ENCODE peak calls at places on chromosomes 3 and 15, in ten cellular contexts. S is activated CD8-positive, alpha-beta memory T cell treated with anti-CD3 and anti-CD28 coated beads, Interleukin-2, amount 10 ng/mL, durations not matched to agents 7 days and 5 days; C is body of pancreas; Y is right cardiac atrium; H is nephron progenitor cell; X is retina; Z is Kasumi-1; K is Panc1; E is T-helper 1 cell; R is pons. O is an unnamed sample.

GRCh38 chr15:78046796-78047341 is 30.6 kb downstream of the TBC1D2B start:
- DNase-seq in S (peak; percentile 75), C (no peak), Y (no peak), H (no peak), X (no peak), Z (peak; percentile 40), K (no peak), E (no peak), R (no peak), O (no peak)

GRCh38 chr3:4581905-4582611 is 88.9 kb downstream of the ITPR1 start:
- DNase-seq in S (no peak), C (no peak), Y (no peak), H (no peak), X (no peak), Z (no peak), K (no peak), E (no peak), R (no peak), O (no peak)

GRCh38 chr3:86923071-86923476 is 67.9 kb downstream of the VGLL3 start:
- DNase-seq in S (no peak), C (no peak), Y (no peak), H (no peak), X (no peak), Z (no peak), K (no peak), E (no peak), R (no peak), O (no peak)

GRCh38 chr3:115071611-115072010 is 75.5 kb downstream of the ZBTB20 start:
- DNase-seq in S (no peak), C (no peak), Y (no peak), H (no peak), X (peak; percentile 62), Z (no peak), K (no peak), E (no peak), R (peak; percentile 93), O (peak; percentile 4)

GRCh38 chr15:73866481-73866880 is 6.9 kb upstream of the TBC1D21 start:
- DNase-seq in S (no peak), C (no peak), Y (peak; percentile 62), H (no peak), X (no peak), Z (no peak), K (no peak), E (no peak), R (no peak), O (no peak)

GRCh38 chr15:32908135-32908801 is 190.5 kb downstream of the GREM1 start:
- DNase-seq in S (no peak), C (no peak), Y (no peak), H (peak; percentile 6), X (no peak), Z (no peak), K (no peak), E (no peak), R (peak; percentile 75), O (no peak)

GRCh38 chr3:73680696-73681095 is 56.0 kb upstream of the PDZRN3 start:
- DNase-seq in S (no peak), C (no peak), Y (no peak), H (no peak), X (peak; percentile 20), Z (no peak), K (no peak), E (no peak), R (no peak), O (no peak)

GRCh38 chr3:114144909-114145688 is 33.8 kb downstream of the DRD3 start:
- DNase-seq in S (peak; percentile 68), C (peak; percentile 67), Y (no peak), H (no peak), X (no peak), Z (no peak), K (no peak), E (no peak), R (peak; percentile 8), O (no peak)

GRCh38 chr15:40380636-40381035 is 1.9 kb upstream of the KNSTRN start:
- DNase-seq in S (no peak), C (no peak), Y (no peak), H (no peak), X (no peak), Z (no peak), K (no peak), E (no peak), R (no peak), O (no peak)

GRCh38 chr3:107198522-107199271 is 178.5 kb upstream of the CCDC54 start:
- DNase-seq in S (no peak), C (no peak), Y (peak; percentile 81), H (no peak), X (peak; percentile 35), Z (no peak), K (no peak), E (no peak), R (peak; percentile 77), O (no peak)

GRCh38 chr3:55490194-55490913 is 3.2 kb upstream of the WNT5A start:
- DNase-seq in S (no peak), C (no peak), Y (no peak), H (no peak), X (no peak), Z (no peak), K (no peak), E (no peak), R (no peak), O (no peak)

GRCh38 chr15:71096676-71097075 is 18.6 kb upstream of the THSD4 start:
- DNase-seq in S (no peak), C (no peak), Y (no peak), H (no peak), X (no peak), Z (no peak), K (no peak), E (no peak), R (no peak), O (no peak)

GRCh38 chr15:68151277-68151676 is 53.9 kb downstream of the CALML4 start:
- DNase-seq in S (no peak), C (no peak), Y (no peak), H (no peak), X (no peak), Z (no peak), K (no peak), E (no peak), R (no peak), O (no peak)

GRCh38 chr3:136925425-136926190 is 32.2 kb upstream of the IL20RB start:
- DNase-seq in S (no peak), C (no peak), Y (no peak), H (no peak), X (no peak), Z (no peak), K (no peak), E (no peak), R (no peak), O (no peak)

GRCh38 chr3:196868297-196868661 is 559 bp downstream of the SENP5 start:
- DNase-seq in S (peak; percentile 52), C (peak; percentile 14), Y (no peak), H (peak; percentile 56), X (no peak), Z (peak; percentile 33), K (no peak), E (no peak), R (no peak), O (peak; percentile 32)

GRCh38 chr3:145118303-145118702 is 1042.7 kb downstream of the PLOD2 start:
- DNase-seq in S (no peak), C (no peak), Y (no peak), H (no peak), X (no peak), Z (no peak), K (no peak), E (no peak), R (no peak), O (no peak)

GRCh38 chr15:36335659-36336058 is 243.8 kb upstream of the CDIN1 start:
- DNase-seq in S (no peak), C (no peak), Y (no peak), H (no peak), X (no peak), Z (no peak), K (no peak), E (no peak), R (no peak), O (no peak)

GRCh38 chr3:114519415-114519814 is 225.6 kb downstream of the TIGIT start:
- DNase-seq in S (no peak), C (peak; percentile 21), Y (peak; percentile 31), H (no peak), X (peak; percentile 21), Z (no peak), K (no peak), E (no peak), R (peak; percentile 27), O (peak; percentile 55)

GRCh38 chr15:56765252-56765651 is 31.9 kb upstream of the ZNF280D start:
- DNase-seq in S (no peak), C (no peak), Y (no peak), H (no peak), X (no peak), Z (peak; percentile 73), K (no peak), E (no peak), R (no peak), O (no peak)

GRCh38 chr3:193040836-193041672 is 123.4 kb upstream of the MB21D2 start:
- DNase-seq in S (no peak), C (no peak), Y (no peak), H (no peak), X (peak; percentile 28), Z (peak; percentile 48), K (peak; percentile 13), E (no peak), R (peak; percentile 55), O (peak; percentile 68)

GRCh38 chr3:179133575-179133974 is 14.6 kb upstream of the PIK3CA start:
- DNase-seq in S (no peak), C (no peak), Y (no peak), H (no peak), X (no peak), Z (no peak), K (no peak), E (no peak), R (no peak), O (no peak)

GRCh38 chr15:33580526-33580925 is 269.8 kb downstream of the RYR3 start:
- DNase-seq in S (no peak), C (no peak), Y (no peak), H (no peak), X (no peak), Z (no peak), K (no peak), E (no peak), R (no peak), O (no peak)

GRCh38 chr3:131009698-131010097 is 16.9 kb downstream of the ASTE1 start:
- DNase-seq in S (no peak), C (no peak), Y (no peak), H (no peak), X (no peak), Z (no peak), K (no peak), E (no peak), R (no peak), O (no peak)

GRCh38 chr3:139518926-139519842 is 20.4 kb downstream of the RBP1 start:
- DNase-seq in S (no peak), C (no peak), Y (no peak), H (no peak), X (no peak), Z (no peak), K (no peak), E (no peak), R (no peak), O (no peak)

GRCh38 chr15:39685367-39685766 is 97.3 kb downstream of the FSIP1 start:
- DNase-seq in S (no peak), C (no peak), Y (no peak), H (no peak), X (no peak), Z (no peak), K (no peak), E (no peak), R (no peak), O (no peak)

GRCh38 chr3:196016485-196016884 is 65.4 kb downstream of the TFRC start:
- DNase-seq in S (no peak), C (no peak), Y (no peak), H (no peak), X (no peak), Z (no peak), K (no peak), E (no peak), R (no peak), O (peak; percentile 14)

GRCh38 chr15:65059931-65060596 is 7.7 kb downstream of the RASL12 start:
- DNase-seq in S (no peak), C (no peak), Y (no peak), H (no peak), X (no peak), Z (no peak), K (no peak), E (no peak), R (no peak), O (no peak)

GRCh38 chr15:37773111-37773860 is 161.2 kb upstream of the TMCO5A start:
- DNase-seq in S (no peak), C (no peak), Y (no peak), H (no peak), X (no peak), Z (no peak), K (no peak), E (no peak), R (no peak), O (no peak)

O was measured in iPS-NIHi11.